ENCODE peak calls at places on chromosomes 11 and 22, in five cellular contexts. C, E, L, B and K are unnamed samples.

GRCh38 chr11:2442554-2442953 is 1.8 kb downstream of the TRPM5 start:
- DNase-seq in C (no peak), E (no peak), L (no peak), B (no peak), K (no peak)

GRCh38 chr11:118216621-118217526 is 7.9 kb downstream of the JAML start:
- DNase-seq in C (no peak), E (no peak), L (no peak), B (peak; percentile 45), K (no peak)

GRCh38 chr11:43789700-43790443 is 90.8 kb upstream of the ALKBH3 start:
- DNase-seq in C (no peak), E (no peak), L (peak; percentile 60), B (no peak), K (no peak)

GRCh38 chr22:46953968-46954755 is 191.7 kb downstream of the TBC1D22A start:
- DNase-seq in C (no peak), E (no peak), L (no peak), B (no peak), K (no peak)

GRCh38 chr11:82718307-82718706 is 15.4 kb downstream of the FAM181B start:
- DNase-seq in C (no peak), E (no peak), L (peak; percentile 32), B (peak; percentile 70), K (no peak)

GRCh38 chr11:58622344-58622743 is at the start of gene CNTF:
- DNase-seq in C (no peak), E (no peak), L (peak; percentile 28), B (no peak), K (no peak)

GRCh38 chr11:109112748-109113378 is 309.1 kb upstream of the C11orf87 start:
- DNase-seq in C (no peak), E (no peak), L (no peak), B (no peak), K (no peak)

GRCh38 chr22:31838917-31839316 is 85.1 kb downstream of the DEPDC5 start:
- DNase-seq in C (no peak), E (no peak), L (no peak), B (no peak), K (no peak)

GRCh38 chr22:19968450-19968891 is 26.9 kb upstream of the TXNRD2 start:
- DNase-seq in C (no peak), E (no peak), L (no peak), B (no peak), K (no peak)

GRCh38 chr22:44383071-44383575 is 70.4 kb upstream of the SHISAL1 start:
- DNase-seq in C (no peak), E (no peak), L (no peak), B (no peak), K (no peak)

GRCh38 chr22:31350410-31350863 is 4.3 kb upstream of the PATZ1 start:
- DNase-seq in C (no peak), E (no peak), L (no peak), B (no peak), K (no peak)